ENCODE peak calls at places on chromosomes 16 and 17, in six cellular contexts. One of them, this sample, is unnamed.
A peak's percentile ranks its signal among the peaks of the same experiment; 100 is the strongest.

GRCh38 chr17:49523706-49524472 is 28.8 kb downstream of the NGFR start:
- DNase-seq in HepG2: no peak
- DNase-seq in GM12878: no peak
- DNase-seq in K562: no peak
- DNase-seq in H1: peak; percentile 45
- DNase-seq in GM12891: peak; percentile 26
- DNase-seq in this sample: peak; percentile 18

GRCh38 chr16:8194795-8195194 is 395.5 kb downstream of the TMEM114 start:
- DNase-seq in HepG2: no peak
- DNase-seq in GM12878: no peak
- DNase-seq in K562: peak; percentile 68
- DNase-seq in H1: peak; percentile 81
- DNase-seq in GM12891: no peak
- DNase-seq in this sample: no peak

GRCh38 chr16:11296706-11297491 is 15.8 kb upstream of the PRM1 start:
- DNase-seq in HepG2: peak; percentile 87
- DNase-seq in GM12878: peak; percentile 35
- DNase-seq in K562: no peak
- DNase-seq in H1: no peak
- DNase-seq in GM12891: no peak
- DNase-seq in this sample: no peak

GRCh38 chr17:76492250-76492988 is 8.8 kb downstream of the RHBDF2 start:
- DNase-seq in HepG2: no peak
- DNase-seq in GM12878: peak; percentile 58
- DNase-seq in K562: no peak
- DNase-seq in H1: no peak
- DNase-seq in GM12891: peak; percentile 51
- DNase-seq in this sample: peak; percentile 72

GRCh38 chr16:15856901-15857778 is at the start of gene MYH11:
- DNase-seq in HepG2: no peak
- DNase-seq in GM12878: no peak
- DNase-seq in K562: peak; percentile 46
- DNase-seq in H1: peak; percentile 72
- DNase-seq in GM12891: no peak
- DNase-seq in this sample: no peak

GRCh38 chr17:73498854-73499597 is 145.2 kb downstream of the SDK2 start:
- DNase-seq in HepG2: no peak
- DNase-seq in GM12878: no peak
- DNase-seq in K562: no peak
- DNase-seq in H1: no peak
- DNase-seq in GM12891: no peak
- DNase-seq in this sample: no peak

GRCh38 chr16:77971306-77972131 is 50.8 kb upstream of the CLEC3A start:
- DNase-seq in HepG2: peak; percentile 67
- DNase-seq in GM12878: no peak
- DNase-seq in K562: peak; percentile 78
- DNase-seq in H1: peak; percentile 95
- DNase-seq in GM12891: peak; percentile 47
- DNase-seq in this sample: peak; percentile 32

GRCh38 chr17:43830510-43831145 is 2.3 kb downstream of the MPP3 start:
- DNase-seq in HepG2: no peak
- DNase-seq in GM12878: no peak
- DNase-seq in K562: no peak
- DNase-seq in H1: no peak
- DNase-seq in GM12891: no peak
- DNase-seq in this sample: no peak

GRCh38 chr17:40490289-40490853 is 11.1 kb downstream of the TNS4 start:
- DNase-seq in HepG2: no peak
- DNase-seq in GM12878: no peak
- DNase-seq in K562: no peak
- DNase-seq in H1: peak; percentile 69
- DNase-seq in GM12891: no peak
- DNase-seq in this sample: no peak

GRCh38 chr16:20969386-20969785 is 68.8 kb downstream of the LYRM1 start:
- DNase-seq in HepG2: no peak
- DNase-seq in GM12878: no peak
- DNase-seq in K562: no peak
- DNase-seq in H1: no peak
- DNase-seq in GM12891: no peak
- DNase-seq in this sample: no peak

GRCh38 chr17:31413871-31414589 is 22.6 kb downstream of the RAB11FIP4 start:
- DNase-seq in HepG2: no peak
- DNase-seq in GM12878: no peak
- DNase-seq in K562: no peak
- DNase-seq in H1: no peak
- DNase-seq in GM12891: no peak
- DNase-seq in this sample: no peak

GRCh38 chr17:82108999-82109480 is 11.0 kb upstream of the FASN start:
- DNase-seq in HepG2: no peak
- DNase-seq in GM12878: no peak
- DNase-seq in K562: no peak
- DNase-seq in H1: no peak
- DNase-seq in GM12891: no peak
- DNase-seq in this sample: no peak

GRCh38 chr17:45708707-45709290 is 75.3 kb upstream of the CRHR1 start:
- DNase-seq in HepG2: no peak
- DNase-seq in GM12878: no peak
- DNase-seq in K562: no peak
- DNase-seq in H1: no peak
- DNase-seq in GM12891: no peak
- DNase-seq in this sample: no peak

GRCh38 chr17:64747938-64748540 is 85.9 kb upstream of the SMURF2 start:
- DNase-seq in HepG2: no peak
- DNase-seq in GM12878: no peak
- DNase-seq in K562: no peak
- DNase-seq in H1: no peak
- DNase-seq in GM12891: no peak
- DNase-seq in this sample: no peak

GRCh38 chr16:2980227-2981176 is at the start of gene PKMYT1:
- DNase-seq in HepG2: peak; percentile 73
- DNase-seq in GM12878: peak; percentile 61
- DNase-seq in K562: peak; percentile 98
- DNase-seq in H1: peak; percentile 95
- DNase-seq in GM12891: peak; percentile 100
- DNase-seq in this sample: peak; percentile 100

GRCh38 chr17:61400058-61400785 is 579 bp downstream of the TBX2 start:
- DNase-seq in HepG2: no peak
- DNase-seq in GM12878: no peak
- DNase-seq in K562: no peak
- DNase-seq in H1: peak; percentile 56
- DNase-seq in GM12891: no peak
- DNase-seq in this sample: no peak

GRCh38 chr16:81516478-81517149 is 72.0 kb downstream of the CMIP start:
- DNase-seq in HepG2: no peak
- DNase-seq in GM12878: no peak
- DNase-seq in K562: no peak
- DNase-seq in H1: no peak
- DNase-seq in GM12891: no peak
- DNase-seq in this sample: no peak

GRCh38 chr16:53207810-53208752 is 153.3 kb downstream of the CHD9 start:
- DNase-seq in HepG2: peak; percentile 72
- DNase-seq in GM12878: peak; percentile 69
- DNase-seq in K562: peak; percentile 54
- DNase-seq in H1: peak; percentile 53
- DNase-seq in GM12891: peak; percentile 47
- DNase-seq in this sample: peak; percentile 48

GRCh38 chr17:61345081-61345480 is 54.6 kb upstream of the TBX2 start:
- DNase-seq in HepG2: no peak
- DNase-seq in GM12878: no peak
- DNase-seq in K562: no peak
- DNase-seq in H1: no peak
- DNase-seq in GM12891: no peak
- DNase-seq in this sample: no peak

GRCh38 chr17:79033741-79034501 is 10.0 kb downstream of the C1QTNF1 start:
- DNase-seq in HepG2: no peak
- DNase-seq in GM12878: no peak
- DNase-seq in K562: no peak
- DNase-seq in H1: no peak
- DNase-seq in GM12891: no peak
- DNase-seq in this sample: no peak

GRCh38 chr16:19179890-19180490 is 11.9 kb downstream of the SYT17 start:
- DNase-seq in HepG2: peak; percentile 62
- DNase-seq in GM12878: no peak
- DNase-seq in K562: peak; percentile 80
- DNase-seq in H1: peak; percentile 77
- DNase-seq in GM12891: peak; percentile 70
- DNase-seq in this sample: peak; percentile 50

GRCh38 chr17:37844158-37844976 is 79.8 kb upstream of the TBC1D3K start:
- DNase-seq in HepG2: peak; percentile 56
- DNase-seq in GM12878: no peak
- DNase-seq in K562: peak; percentile 84
- DNase-seq in H1: peak; percentile 90
- DNase-seq in GM12891: no peak
- DNase-seq in this sample: peak; percentile 73

GRCh38 chr16:2296662-2297505 is 29.0 kb upstream of the RNPS1 start:
- DNase-seq in HepG2: peak; percentile 54
- DNase-seq in GM12878: no peak
- DNase-seq in K562: peak; percentile 76
- DNase-seq in H1: peak; percentile 71
- DNase-seq in GM12891: no peak
- DNase-seq in this sample: no peak

GRCh38 chr16:27754788-27755690 is 205.1 kb downstream of the KATNIP start:
- DNase-seq in HepG2: peak; percentile 26
- DNase-seq in GM12878: no peak
- DNase-seq in K562: peak; percentile 68
- DNase-seq in H1: no peak
- DNase-seq in GM12891: no peak
- DNase-seq in this sample: no peak

GRCh38 chr16:73735018-73735417 is 561.6 kb upstream of the PSMD7 start:
- DNase-seq in HepG2: peak; percentile 8
- DNase-seq in GM12878: peak; percentile 11
- DNase-seq in K562: no peak
- DNase-seq in H1: no peak
- DNase-seq in GM12891: no peak
- DNase-seq in this sample: no peak

GRCh38 chr16:84462296-84463210 is 41.9 kb downstream of the MEAK7 start:
- DNase-seq in HepG2: no peak
- DNase-seq in GM12878: no peak
- DNase-seq in K562: no peak
- DNase-seq in H1: no peak
- DNase-seq in GM12891: no peak
- DNase-seq in this sample: no peak

GRCh38 chr17:2174471-2175293 is 119.8 kb downstream of the HIC1 start:
- DNase-seq in HepG2: peak; percentile 94
- DNase-seq in GM12878: no peak
- DNase-seq in K562: no peak
- DNase-seq in H1: no peak
- DNase-seq in GM12891: no peak
- DNase-seq in this sample: no peak

GRCh38 chr17:49190932-49191331 is 19.4 kb downstream of the GNGT2 start:
- DNase-seq in HepG2: no peak
- DNase-seq in GM12878: no peak
- DNase-seq in K562: no peak
- DNase-seq in H1: no peak
- DNase-seq in GM12891: no peak
- DNase-seq in this sample: no peak

GRCh38 chr16:4113358-4114256 is 2.6 kb downstream of the ADCY9 start:
- DNase-seq in HepG2: peak; percentile 84
- DNase-seq in GM12878: no peak
- DNase-seq in K562: no peak
- DNase-seq in H1: no peak
- DNase-seq in GM12891: no peak
- DNase-seq in this sample: no peak

GRCh38 chr17:72947475-72947874 is 145.0 kb downstream of the SLC39A11 start:
- DNase-seq in HepG2: no peak
- DNase-seq in GM12878: no peak
- DNase-seq in K562: no peak
- DNase-seq in H1: no peak
- DNase-seq in GM12891: no peak
- DNase-seq in this sample: no peak

GRCh38 chr17:75450270-75450669 is 6.2 kb upstream of the TMEM94 start:
- DNase-seq in HepG2: no peak
- DNase-seq in GM12878: no peak
- DNase-seq in K562: no peak
- DNase-seq in H1: no peak
- DNase-seq in GM12891: no peak
- DNase-seq in this sample: no peak

GRCh38 chr17:35104844-35105450 is 14.7 kb downstream of the RAD51D start:
- DNase-seq in HepG2: no peak
- DNase-seq in GM12878: no peak
- DNase-seq in K562: no peak
- DNase-seq in H1: no peak
- DNase-seq in GM12891: no peak
- DNase-seq in this sample: no peak
- TF ChIP-seq TAF1 in HepG2: no peak
- TF ChIP-seq TAF1 in GM12878: no peak
- TF ChIP-seq TAF1 in K562: no peak
- TF ChIP-seq TAF1 in H1: no peak
- TF ChIP-seq TAF1 in GM12891: no peak
- TF ChIP-seq TAF1 in this sample: no peak

GRCh38 chr17:47957591-47958490 is at the start of gene PRR15L:
- DNase-seq in HepG2: no peak
- DNase-seq in GM12878: no peak
- DNase-seq in K562: no peak
- DNase-seq in H1: peak; percentile 64
- DNase-seq in GM12891: no peak
- DNase-seq in this sample: no peak
- TF ChIP-seq POLR2AphosphoS5 in HepG2: no peak
- TF ChIP-seq POLR2AphosphoS5 in GM12878: no peak
- TF ChIP-seq POLR2AphosphoS5 in K562: no peak
- TF ChIP-seq POLR2AphosphoS5 in H1: no peak
- TF ChIP-seq POLR2AphosphoS5 in GM12891: no peak
- TF ChIP-seq POLR2AphosphoS5 in this sample: no peak

GRCh38 chr16:49100366-49100765 is 181.3 kb downstream of the CBLN1 start:
- DNase-seq in HepG2: no peak
- DNase-seq in GM12878: no peak
- DNase-seq in K562: no peak
- DNase-seq in H1: no peak
- DNase-seq in GM12891: no peak
- DNase-seq in this sample: no peak
- TF ChIP-seq POLR2A in HepG2: no peak
- TF ChIP-seq POLR2A in GM12878: no peak
- TF ChIP-seq POLR2A in K562: no peak
- TF ChIP-seq POLR2A in H1: no peak
- TF ChIP-seq POLR2A in GM12891: no peak
- TF ChIP-seq POLR2A in this sample: no peak

GRCh38 chr17:836154-836553 is 54.0 kb downstream of the MRM3 start:
- DNase-seq in HepG2: no peak
- DNase-seq in GM12878: no peak
- DNase-seq in K562: no peak
- DNase-seq in H1: no peak
- DNase-seq in GM12891: no peak
- DNase-seq in this sample: no peak
- TF ChIP-seq TAF1 in HepG2: no peak
- TF ChIP-seq TAF1 in GM12878: no peak
- TF ChIP-seq TAF1 in K562: no peak
- TF ChIP-seq TAF1 in H1: no peak
- TF ChIP-seq TAF1 in GM12891: no peak
- TF ChIP-seq TAF1 in this sample: no peak